ENCODE peak calls at places on chromosomes 2 and 18, in four cellular contexts. B is T-helper 1 cell, F is ovary, Q is activated T-cell treated with anti-CD3 and anti-CD28 coated beads for 1 hour. A is an unnamed sample.

GRCh38 chr2:121191191-121192170 is 93.5 kb downstream of the TFCP2L1 start:
- DNase-seq in B (no peak), F (no peak), Q (no peak), A (no peak)

GRCh38 chr18:70019136-70019535 is 71.5 kb upstream of the CD226 start:
- DNase-seq in B (no peak), F (no peak), Q (no peak), A (no peak)

GRCh38 chr2:69563021-69563420 is 80.5 kb downstream of the AAK1 start:
- DNase-seq in B (no peak), F (no peak), Q (no peak), A (no peak)

GRCh38 chr2:184322615-184323014 is 275.7 kb upstream of the ZNF804A start:
- DNase-seq in B (no peak), F (no peak), Q (no peak), A (no peak)

GRCh38 chr18:62368100-62368499 is 43.0 kb downstream of the TNFRSF11A start:
- DNase-seq in B (no peak), F (no peak), Q (no peak), A (no peak)

GRCh38 chr2:240820607-240821428 is 799 bp upstream of the KIF1A start:
- DNase-seq in B (no peak), F (no peak), Q (no peak), A (no peak)

GRCh38 chr2:237306787-237307170 is 107.2 kb downstream of the COL6A3 start:
- DNase-seq in B (no peak), F (no peak), Q (no peak), A (no peak)

GRCh38 chr18:24111936-24112335 is 26.9 kb upstream of the CABYR start:
- DNase-seq in B (no peak), F (no peak), Q (no peak), A (no peak)

GRCh38 chr2:46601328-46601963 is 122.1 kb downstream of the TMEM247 start:
- DNase-seq in B (no peak), F (no peak), Q (no peak), A (no peak)

GRCh38 chr18:61541673-61542072 is 208.4 kb downstream of the CDH20 start:
- DNase-seq in B (no peak), F (no peak), Q (no peak), A (no peak)

GRCh38 chr2:236641051-236641450 is 71.4 kb downstream of the ACKR3 start:
- DNase-seq in B (no peak), F (no peak), Q (no peak), A (peak; percentile 57)

GRCh38 chr18:73408434-73408833 is 540.6 kb upstream of the NETO1 start:
- DNase-seq in B (no peak), F (no peak), Q (no peak), A (no peak)

GRCh38 chr2:96315400-96316071 is 9.6 kb upstream of the ITPRIPL1 start:
- DNase-seq in B (no peak), F (no peak), Q (no peak), A (no peak)

GRCh38 chr2:128513416-128514283 is 195.0 kb upstream of the HS6ST1 start:
- DNase-seq in B (no peak), F (no peak), Q (no peak), A (peak; percentile 58)

GRCh38 chr18:74724186-74724585 is 126.5 kb downstream of the ZNF407 start:
- DNase-seq in B (no peak), F (no peak), Q (no peak), A (no peak)

GRCh38 chr2:64260817-64261216 is 116.6 kb upstream of the PELI1 start:
- DNase-seq in B (no peak), F (no peak), Q (no peak), A (peak; percentile 72)

GRCh38 chr2:180124273-180124881 is 117.3 kb upstream of the CWC22 start:
- DNase-seq in B (no peak), F (no peak), Q (no peak), A (no peak)

GRCh38 chr2:109677815-109678580 is 63.8 kb downstream of the SOWAHC start:
- DNase-seq in B (no peak), F (no peak), Q (no peak), A (peak; percentile 34)

GRCh38 chr2:157258520-157259326 is 1.2 kb downstream of the GALNT5 start:
- DNase-seq in B (no peak), F (no peak), Q (no peak), A (no peak)

GRCh38 chr2:48824116-48824515 is 68.6 kb upstream of the LHCGR start:
- DNase-seq in B (no peak), F (no peak), Q (no peak), A (no peak)

GRCh38 chr2:190571666-190572065 is 37.1 kb upstream of the NEMP2 start:
- DNase-seq in B (no peak), F (no peak), Q (no peak), A (no peak)

GRCh38 chr2:105460048-105460732 is 61.3 kb upstream of the FHL2 start:
- DNase-seq in B (no peak), F (peak; percentile 95), Q (no peak), A (no peak)

GRCh38 chr2:84880645-84881521 is at the start of gene TRABD2A:
- DNase-seq in B (peak; percentile 46), F (peak; percentile 70), Q (no peak), A (no peak)

GRCh38 chr2:232988444-232988843 is 24.6 kb downstream of the NGEF start:
- DNase-seq in B (no peak), F (no peak), Q (no peak), A (peak; percentile 59)

GRCh38 chr2:168912466-168913170 is 11.5 kb downstream of the G6PC2 start:
- DNase-seq in B (no peak), F (peak; percentile 78), Q (no peak), A (no peak)

GRCh38 chr2:60560734-60561649 is 7.5 kb upstream of the BCL11A start:
- DNase-seq in B (no peak), F (no peak), Q (no peak), A (no peak)

GRCh38 chr2:32718752-32719151 is 90.9 kb downstream of the TTC27 start:
- DNase-seq in B (no peak), F (no peak), Q (no peak), A (no peak)

GRCh38 chr18:70454705-70455322 is 166.0 kb downstream of the SOCS6 start:
- DNase-seq in B (peak; percentile 14), F (no peak), Q (no peak), A (no peak)

GRCh38 chr2:130300258-130300969 is 42.3 kb upstream of the IMP4 start:
- DNase-seq in B (no peak), F (no peak), Q (no peak), A (no peak)